ENCODE peak calls at places on chromosomes 4 and X, in seven cellular contexts. P, I, V, J, X, W and D are unnamed samples.
A peak's percentile ranks its signal among the peaks of the same experiment; 100 is the strongest.

GRCh38 chr4:57426779-57427395 is 316.7 kb upstream of the IGFBP7 start:
- DNase-seq in J (peak; percentile 76), P (peak; percentile 65), W (no peak), V (peak; percentile 18), I (peak; percentile 81), X (peak; percentile 47), D (peak; percentile 26)

GRCh38 chr4:107999932-108000539 is 10.3 kb downstream of the HADH start:
- DNase-seq in W (no peak), X (no peak), J (no peak), V (no peak), P (no peak), I (no peak), D (no peak)

GRCh38 chrX:1807301-1807731 is 192.5 kb downstream of the ASMT start:
- DNase-seq in I (no peak), X (no peak), P (no peak), W (no peak), J (peak; percentile 18), V (peak; percentile 16), D (no peak)

GRCh38 chrX:130024127-130024526 is 41.7 kb downstream of the BCORL1 start:
- DNase-seq in I (peak; percentile 70), P (peak; percentile 78), V (peak; percentile 47), W (peak; percentile 84), X (peak; percentile 78), J (peak; percentile 18), D (peak; percentile 70)

GRCh38 chr4:1050486-1051213 is 39.2 kb downstream of the FGFRL1 start:
- DNase-seq in V (no peak), W (peak; percentile 58), I (no peak), P (no peak), X (no peak), J (no peak), D (no peak)

GRCh38 chr4:56653461-56654237 is 27.4 kb downstream of the HOPX start:
- DNase-seq in V (no peak), X (no peak), W (no peak), I (no peak), P (no peak), J (no peak), D (no peak)

GRCh38 chrX:40099046-40099968 is 1.5 kb upstream of the BCOR start:
- DNase-seq in X (no peak), W (no peak), I (no peak), P (peak; percentile 56), J (no peak), V (no peak), D (peak; percentile 70)

GRCh38 chr4:183165371-183165770 is 66.3 kb downstream of the WWC2 start:
- DNase-seq in J (no peak), X (no peak), W (no peak), I (peak; percentile 48), P (no peak), V (no peak), D (no peak)

GRCh38 chr4:77104405-77105292 is 28.9 kb upstream of the CCNI start:
- DNase-seq in P (peak; percentile 70), W (peak; percentile 81), I (peak; percentile 48), J (peak; percentile 18), V (no peak), X (peak; percentile 55), D (no peak)

GRCh38 chrX:111167334-111167733 is 71.3 kb downstream of the PAK3 start:
- DNase-seq in I (no peak), W (no peak), P (no peak), V (no peak), J (no peak), X (no peak), D (no peak)

GRCh38 chrX:129690435-129690834 is 35.7 kb upstream of the APLN start:
- DNase-seq in W (no peak), P (no peak), V (no peak), I (peak; percentile 55), J (no peak), X (peak; percentile 18), D (no peak)

GRCh38 chrX:116342903-116343302 is 93.5 kb upstream of the SLC6A14 start:
- DNase-seq in J (no peak), X (no peak), V (no peak), I (no peak), P (no peak), W (no peak), D (no peak)

GRCh38 chrX:70669120-70669519 is 224.5 kb downstream of the DLG3 start:
- DNase-seq in W (no peak), I (no peak), P (no peak), X (no peak), J (no peak), V (no peak), D (no peak)

GRCh38 chr4:168880087-168880675 is 129.9 kb downstream of the CBR4 start:
- DNase-seq in X (no peak), J (no peak), W (no peak), P (no peak), I (no peak), V (no peak), D (no peak)

GRCh38 chrX:23317799-23318724 is 16.6 kb upstream of the PTCHD1 start:
- DNase-seq in X (peak; percentile 34), J (peak; percentile 12), W (no peak), P (no peak), V (no peak), I (peak; percentile 8), D (no peak)
- H3K4me3 ChIP-seq in X (no peak overlapping the region), J (no peak overlapping the region), W (no peak overlapping the region), P (no peak overlapping the region), V (no peak overlapping the region), I (no peak overlapping the region), D (no peak overlapping the region)

GRCh38 chrX:67599532-67599931 is 55.7 kb downstream of the AR start:
- DNase-seq in V (no peak), X (no peak), W (no peak), J (no peak), P (no peak), I (no peak), D (no peak)

GRCh38 chrX:67607436-67607835 is 63.6 kb downstream of the AR start:
- DNase-seq in I (no peak), P (no peak), W (no peak), J (no peak), X (no peak), V (peak; percentile 63), D (no peak)

GRCh38 chrX:67601771-67602170 is 58.0 kb downstream of the AR start:
- DNase-seq in I (no peak), X (no peak), W (no peak), P (no peak), J (no peak), V (no peak), D (no peak)

GRCh38 chrX:67610282-67610681 is 66.5 kb downstream of the AR start:
- DNase-seq in I (no peak), W (no peak), J (no peak), P (no peak), X (no peak), V (no peak), D (no peak)

GRCh38 chrX:67604979-67605703 is 61.3 kb downstream of the AR start:
- DNase-seq in V (peak; percentile 88), I (peak; percentile 90), J (peak; percentile 80), X (no peak), P (no peak), W (no peak), D (no peak)
- H3K4me3 ChIP-seq in V (no peak overlapping the region), I (no peak overlapping the region), J (no peak overlapping the region), X (no peak overlapping the region), P (no peak overlapping the region), W (no peak overlapping the region), D (no peak overlapping the region)

DNA sequence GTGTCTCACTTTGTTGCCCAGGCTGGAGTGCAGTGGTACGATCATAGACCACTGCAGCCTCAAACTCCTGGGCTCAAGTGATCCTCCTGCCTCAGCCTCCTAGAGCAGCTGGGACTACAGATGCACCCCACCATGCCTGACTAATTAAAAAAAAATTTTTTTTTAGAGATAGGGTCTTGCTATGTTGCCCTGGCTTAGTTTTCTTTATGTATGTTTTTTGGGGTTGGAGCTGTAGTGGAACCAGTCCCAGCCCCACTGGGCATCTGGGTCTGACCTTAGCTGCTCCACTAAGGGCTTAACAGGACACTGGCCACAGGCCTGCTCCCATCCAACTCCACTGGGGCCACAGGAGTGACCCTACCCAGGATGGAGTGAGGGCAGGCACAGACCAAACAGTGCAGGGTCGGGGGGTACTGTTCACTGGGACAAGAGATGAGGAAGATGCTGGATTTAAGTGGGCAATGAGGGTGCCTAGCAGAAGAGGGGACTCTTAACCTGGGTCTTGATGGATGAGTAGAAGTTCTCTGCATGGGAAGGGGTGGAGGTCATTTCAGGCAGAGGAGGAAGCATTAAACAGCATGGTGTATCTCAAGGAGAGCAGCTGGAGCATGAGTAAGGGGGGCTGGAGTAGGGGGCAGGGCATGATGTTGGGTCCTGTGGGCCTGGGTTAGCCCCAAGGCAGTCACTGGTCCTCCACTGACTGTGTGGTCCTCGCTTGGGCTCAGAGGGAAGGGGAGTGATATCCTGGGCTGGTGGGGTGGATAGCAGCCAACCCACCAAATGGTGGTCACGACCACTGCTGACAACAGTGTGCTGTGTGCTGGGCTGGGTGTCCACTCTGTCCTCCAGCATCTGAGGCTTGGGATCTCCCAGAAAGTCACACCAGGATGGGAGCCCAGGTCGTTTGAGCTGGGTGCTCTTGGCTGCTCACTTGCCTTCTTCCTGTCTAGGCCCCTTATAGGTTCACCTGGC is 24.1 kb upstream of the ADD1 start:
- DNase-seq in J (no peak), X (no peak), W (no peak), I (no peak), P (no peak), V (no peak), D (no peak)
- H3K4me3 ChIP-seq in J (no peak overlapping the region), X (no peak overlapping the region), W (no peak overlapping the region), I (no peak overlapping the region), P (no peak overlapping the region), V (no peak overlapping the region), D (no peak overlapping the region)

GRCh38 chr4:121227254-121227867 is 63.2 kb upstream of the TNIP3 start:
- DNase-seq in I (no peak), W (no peak), J (no peak), P (no peak), V (no peak), X (no peak), D (no peak)
- H3K4me3 ChIP-seq in I (no peak overlapping the region), W (no peak overlapping the region), J (no peak overlapping the region), P (no peak overlapping the region), V (no peak overlapping the region), X (no peak overlapping the region), D (no peak overlapping the region)